ENCODE peak calls at places on chromosomes 7 and 10, in six cellular contexts. R is CD8-positive, alpha-beta T cell; J is right lobe of liver; Z is esophagus squamous epithelium; Q is Panc1; P is body of pancreas. D is an unnamed sample. For H3K4me1, the result is how much of the 10 kb centered on the place peaks cover.

GRCh38 chr7:116802784-116803183 is 59.6 kb upstream of the CAPZA2 start:
- DNase-seq in Q (peak), P (peak), Z (no peak), J (no peak), R (no peak), D (no peak)

GRCh38 chr10:125115409-125115808 is 45.0 kb downstream of the CTBP2 start:
- DNase-seq in J (no peak), R (no peak), Z (no peak), Q (no peak), P (no peak), D (no peak)

GRCh38 chr7:86942081-86942480 is 117.4 kb downstream of the ELAPOR2 start:
- DNase-seq in J (no peak), Q (no peak), P (no peak), R (no peak), Z (no peak), D (no peak)

GRCh38 chr10:113177163-113177935 is 227.3 kb downstream of the TCF7L2 start:
- DNase-seq in J (no peak), P (no peak), Q (no peak), R (no peak), Z (no peak), D (no peak)

GRCh38 chr7:155457544-155458316 is at the start of gene EN2:
- DNase-seq in J (no peak), P (no peak), Q (no peak), Z (no peak), R (no peak), D (no peak)

GRCh38 chr10:74589226-74589673 is 237.2 kb upstream of the KAT6B start:
- DNase-seq in P (peak), R (peak), Z (peak), Q (no peak), J (peak), D (peak)

GRCh38 chr7:150388709-150389531 is 9.8 kb downstream of the ZNF775 start:
- DNase-seq in J (peak), R (no peak), Q (no peak), Z (no peak), P (peak), D (peak)

GRCh38 chr10:5343561-5343960 is 21.2 kb upstream of the UCN3 start:
- DNase-seq in J (no peak), R (no peak), Z (no peak), P (no peak), Q (no peak), D (no peak)

GRCh38 chr10:26810435-26811026 is 50.2 kb downstream of the ABI1 start:
- DNase-seq in Z (no peak), Q (no peak), R (no peak), J (no peak), P (no peak), D (no peak)

GRCh38 chr7:29019896-29020295 is 61.8 kb upstream of the TRIL start:
- DNase-seq in J (no peak), Z (no peak), Q (no peak), P (no peak), R (no peak), D (no peak)

GRCh38 chr7:133871757-133872156 is 255.4 kb upstream of the LRGUK start:
- DNase-seq in Z (no peak), Q (no peak), J (no peak), P (no peak), R (no peak), D (no peak)

GRCh38 chr10:1638889-1639418 is 98.4 kb downstream of the ADARB2 start:
- DNase-seq in R (no peak), P (peak), Z (no peak), J (no peak), Q (no peak), D (no peak)

GRCh38 chr10:37473906-37474305 is 348.5 kb downstream of the ANKRD30A start:
- DNase-seq in R (no peak), Z (no peak), J (no peak), Q (no peak), P (no peak), D (no peak)

GRCh38 chr7:30838008-30838407 is 66.8 kb downstream of the MINDY4 start:
- DNase-seq in Q (no peak), P (no peak), J (no peak), Z (no peak), R (no peak), D (no peak)

GRCh38 chr10:88062385-88062784 is 199.0 kb downstream of the PTEN start:
- DNase-seq in Q (no peak), R (no peak), Z (no peak), J (no peak), P (no peak), D (no peak)

GRCh38 chr10:127550861-127551260 is 1.8 kb downstream of the NPS start:
- DNase-seq in P (no peak), Q (no peak), R (no peak), J (no peak), Z (no peak), D (no peak)

GRCh38 chr7:82985144-82985802 is 177.4 kb downstream of the PCLO start:
- DNase-seq in R (no peak), J (no peak), Z (no peak), P (no peak), Q (no peak), D (no peak)

DNA sequence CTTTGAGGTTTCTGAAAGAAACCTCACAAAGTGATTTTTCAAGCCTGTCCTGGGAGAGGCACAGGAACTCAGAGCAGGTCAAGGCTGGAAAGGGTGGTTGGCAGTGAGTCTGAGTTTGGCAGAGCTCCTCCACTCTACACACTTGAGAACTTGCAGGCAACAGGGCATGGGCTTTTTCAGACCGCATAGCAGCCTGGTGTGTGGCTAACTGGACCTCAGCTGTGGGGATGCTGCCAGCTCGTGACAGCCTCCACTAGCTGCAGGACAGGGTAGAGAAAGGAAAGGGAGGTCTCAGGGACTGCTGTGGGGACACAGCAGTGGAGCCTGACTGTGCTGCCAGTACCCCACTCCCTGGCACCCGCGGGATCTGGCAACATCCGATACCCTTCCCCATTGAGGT is 2.6 kb downstream of the CDHR1 start:
- DNase-seq in R (no peak), Q (no peak), Z (no peak), P (no peak), J (no peak), D (no peak)
- H3K4me1 ChIP-seq in R (under half), Q (under half), Z (under half), P (under half), J (under half), D (under half)

DNA sequence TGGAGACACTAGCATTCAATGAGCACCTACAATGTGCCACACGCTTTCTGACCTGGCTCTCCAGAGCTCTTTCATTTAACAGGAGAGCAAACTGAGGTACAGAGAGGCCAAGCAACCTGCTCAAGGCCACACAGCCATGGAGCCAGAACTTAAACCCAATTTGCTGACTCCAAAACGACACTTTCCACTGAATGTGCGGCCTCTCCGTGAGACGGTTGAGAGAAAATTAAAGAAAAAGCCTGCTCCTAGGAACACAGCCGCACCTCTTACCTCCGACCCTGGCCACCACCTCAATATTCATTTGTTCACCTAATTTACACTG is 42.8 kb downstream of the ZCCHC24 start:
- DNase-seq in Z (no peak), P (no peak), R (no peak), J (no peak), Q (no peak), D (no peak)
- H3K4me1 ChIP-seq in Z (half or more), P (under half), R (under half), J (under half), Q (under half), D (half or more)

GRCh38 chr10:12388671-12389070 is 39.3 kb downstream of the CAMK1D start:
- DNase-seq in R (no peak), J (peak), Q (no peak), Z (no peak), P (no peak), D (no peak)
- H3K4me1 ChIP-seq in R (under half), J (under half), Q (under half), Z (under half), P (under half), D (under half)

GRCh38 chr10:102617816-102618215 is 26.5 kb upstream of the TRIM8 start:
- DNase-seq in Z (no peak), Q (no peak), P (no peak), R (no peak), J (no peak), D (no peak)
- H3K4me1 ChIP-seq in Z (under half), Q (under half), P (under half), R (under half), J (under half), D (under half)

GRCh38 chr10:21501109-21501508 is 24.4 kb downstream of the SKIDA1 start:
- DNase-seq in Z (no peak), Q (no peak), P (no peak), R (no peak), J (no peak), D (no peak)
- H3K4me1 ChIP-seq in Z (under half), Q (under half), P (under half), R (under half), J (under half), D (under half)

GRCh38 chr10:13773043-13773442 is 186.3 kb downstream of the PRPF18 start:
- DNase-seq in Z (no peak), R (no peak), P (no peak), J (no peak), Q (no peak), D (no peak)
- H3K4me1 ChIP-seq in Z (under half), R (under half), P (under half), J (under half), Q (under half), D (under half)